ENCODE peak calls at places on chromosomes 6 and 20, in six cellular contexts. Z is CD8-positive, alpha-beta memory T cell; K is ELR; E is lung; M is skeletal muscle cell; W is naive thymus-derived CD4-positive, alpha-beta T cell. V is an unnamed sample.

GRCh38 chr20:50931048-50931305 is 260 bp downstream of the ADNP start:
- DNase-seq in W (peak; percentile 82), E (no peak), K (no peak), M (no peak), Z (no peak), V (no peak)

GRCh38 chr6:117143647-117144046 is 121.7 kb upstream of the VGLL2 start:
- DNase-seq in K (no peak), E (no peak), M (no peak), W (no peak), Z (no peak), V (no peak)

GRCh38 chr6:160259585-160259984 is 964 bp upstream of the SLC22A2 start:
- DNase-seq in E (no peak), K (no peak), M (no peak), W (no peak), Z (no peak), V (no peak)

GRCh38 chr6:161215193-161215592 is 58.7 kb downstream of the AGPAT4 start:
- DNase-seq in W (no peak), K (peak; percentile 92), E (no peak), Z (no peak), M (peak; percentile 98), V (peak; percentile 99)

GRCh38 chr20:41631826-41632225 is 13.6 kb upstream of the CHD6 start:
- DNase-seq in M (peak; percentile 22), W (no peak), E (no peak), Z (no peak), K (peak; percentile 40), V (no peak)

GRCh38 chr6:35725721-35726438 is 11.0 kb upstream of the ARMC12 start:
- DNase-seq in Z (no peak), W (no peak), K (no peak), M (peak; percentile 90), E (peak; percentile 69), V (no peak)

GRCh38 chr6:155432293-155432692 is 23.3 kb downstream of the NOX3 start:
- DNase-seq in W (no peak), E (no peak), Z (no peak), K (peak; percentile 67), M (no peak), V (no peak)

GRCh38 chr6:123118811-123119210 is 122.8 kb downstream of the CLVS2 start:
- DNase-seq in E (no peak), M (no peak), Z (no peak), W (no peak), K (no peak), V (no peak)

GRCh38 chr6:153804755-153805330 is 234.2 kb upstream of the OPRM1 start:
- DNase-seq in E (no peak), K (no peak), M (no peak), Z (no peak), W (no peak), V (no peak)

GRCh38 chr20:33125983-33126382 is 42.0 kb upstream of the BPIFA2 start:
- DNase-seq in W (no peak), Z (no peak), M (no peak), K (no peak), E (no peak), V (no peak)

GRCh38 chr6:17098538-17098937 is 3.3 kb upstream of the STMND1 start:
- DNase-seq in M (no peak), W (no peak), E (no peak), K (peak; percentile 57), Z (no peak), V (no peak)

GRCh38 chr6:95248501-95248900 is 328.8 kb upstream of the MANEA start:
- DNase-seq in E (no peak), W (no peak), Z (no peak), K (no peak), M (no peak), V (no peak)

GRCh38 chr20:38806855-38807655 is 1.6 kb downstream of the PPP1R16B start:
- DNase-seq in W (peak; percentile 51), K (no peak), E (no peak), Z (peak; percentile 28), M (no peak), V (no peak)

GRCh38 chr20:15319444-15319843 is 982.0 kb upstream of the FLRT3 start:
- DNase-seq in E (no peak), Z (no peak), W (no peak), K (no peak), M (no peak), V (no peak)

GRCh38 chr6:129748212-129748900 is 38.4 kb upstream of the ARHGAP18 start:
- DNase-seq in Z (peak; percentile 34), E (no peak), W (peak; percentile 38), K (peak; percentile 65), M (peak; percentile 50), V (no peak)

GRCh38 chr6:87341899-87342298 is 2.7 kb upstream of the C6orf163 start:
- DNase-seq in K (no peak), W (no peak), Z (no peak), E (no peak), M (no peak), V (no peak)

GRCh38 chr6:5537967-5538366 is 276.7 kb downstream of the FARS2 start:
- DNase-seq in W (no peak), Z (no peak), M (no peak), K (no peak), E (no peak), V (peak; percentile 64)

GRCh38 chr20:5784735-5785134 is 34.5 kb downstream of the SHLD1 start:
- DNase-seq in W (no peak), Z (no peak), E (peak; percentile 70), K (no peak), M (no peak), V (no peak)

GRCh38 chr6:112223070-112223861 is 31.1 kb downstream of the LAMA4 start:
- DNase-seq in W (no peak), E (no peak), M (peak; percentile 86), Z (no peak), K (peak; percentile 58), V (peak; percentile 79)

GRCh38 chr20:32792316-32792715 is 27.4 kb upstream of the MAPRE1 start:
- DNase-seq in Z (no peak), E (no peak), W (peak; percentile 72), M (peak; percentile 44), K (no peak), V (peak; percentile 9)

GRCh38 chr6:169659820-169660610 is 41.8 kb downstream of the WDR27 start:
- DNase-seq in W (no peak), K (no peak), M (no peak), Z (no peak), E (no peak), V (no peak)

GRCh38 chr20:3047486-3048419 is 1.9 kb downstream of the MRPS26 start:
- DNase-seq in E (no peak), W (no peak), M (no peak), K (no peak), Z (no peak), V (no peak)

GRCh38 chr20:41598719-41599118 is 19.5 kb downstream of the CHD6 start:
- DNase-seq in W (no peak), K (no peak), Z (no peak), E (no peak), M (no peak), V (no peak)

GRCh38 chr20:43955244-43956191 is 40.9 kb downstream of the TOX2 start:
- DNase-seq in M (peak; percentile 88), K (peak; percentile 99), E (peak; percentile 48), Z (peak; percentile 8), W (peak; percentile 13), V (peak; percentile 78)

GRCh38 chr20:22452442-22453011 is 131.8 kb downstream of the FOXA2 start:
- DNase-seq in K (no peak), W (no peak), Z (no peak), E (no peak), M (no peak), V (no peak)

GRCh38 chr20:50315811-50316551 is 125.4 kb downstream of the CEBPB start:
- DNase-seq in M (no peak), W (no peak), Z (no peak), E (no peak), K (no peak), V (no peak)

GRCh38 chr20:63189846-63190559 is 25.9 kb downstream of the YTHDF1 start:
- DNase-seq in W (no peak), K (no peak), Z (no peak), M (no peak), E (no peak), V (no peak)

GRCh38 chr6:157054531-157054979 is 268.8 kb downstream of the TMEM242 start:
- DNase-seq in Z (peak; percentile 11), W (peak; percentile 81), M (no peak), K (no peak), E (no peak), V (no peak)

GRCh38 chr20:59382326-59382725 is 81.9 kb downstream of the EDN3 start:
- DNase-seq in M (no peak), W (no peak), Z (no peak), K (no peak), E (no peak), V (no peak)

GRCh38 chr6:43716099-43716498 is 28.5 kb upstream of the MRPS18A start:
- DNase-seq in E (no peak), W (no peak), M (no peak), K (no peak), Z (no peak), V (no peak)

GRCh38 chr20:13012886-13013285 is 4.1 kb downstream of the SPTLC3 start:
- DNase-seq in E (no peak), Z (no peak), K (no peak), W (no peak), M (no peak), V (no peak)